ENCODE peak calls at places on chromosome 3, in ten cellular contexts. M, W, C, D, B, A, U, V, X and J are unnamed samples.

GRCh38 chr3:187739125-187739560 is 6.1 kb downstream of the BCL6 start:
- DNase-seq in M (no peak), W (no peak), C (no peak), D (no peak), B (no peak), A (no peak), U (no peak), V (no peak), X (no peak), J (no peak)

GRCh38 chr3:186519021-186519658 is 25.0 kb downstream of the CRYGS start:
- DNase-seq in M (peak), W (no peak), C (no peak), D (no peak), B (peak), A (no peak), U (no peak), V (no peak), X (no peak), J (no peak)

GRCh38 chr3:197742795-197743194 is 6.1 kb upstream of the RUBCN start:
- DNase-seq in M (no peak), W (no peak), C (no peak), D (no peak), B (no peak), A (no peak), U (no peak), V (no peak), X (no peak), J (no peak)

GRCh38 chr3:48429416-48430358 is at the start of gene PLXNB1:
- DNase-seq in M (peak), W (peak), C (peak), D (peak), B (peak), A (peak), U (peak), V (no peak), X (no peak), J (no peak)

GRCh38 chr3:131217296-131217741 is 164.3 kb upstream of the NUDT16 start:
- DNase-seq in M (no peak), W (peak), C (no peak), D (no peak), B (no peak), A (no peak), U (peak), V (no peak), X (no peak), J (no peak)

GRCh38 chr3:72888546-72889309 is 882 bp downstream of the GXYLT2 start:
- DNase-seq in M (no peak), W (no peak), C (no peak), D (no peak), B (no peak), A (no peak), U (peak), V (no peak), X (no peak), J (no peak)

GRCh38 chr3:196406806-196407470 is 25.3 kb downstream of the UBXN7 start:
- DNase-seq in M (no peak), W (no peak), C (no peak), D (peak), B (no peak), A (no peak), U (peak), V (no peak), X (no peak), J (no peak)

GRCh38 chr3:169022457-169022856 is 641.1 kb downstream of the MECOM start:
- DNase-seq in M (no peak), W (no peak), C (no peak), D (no peak), B (no peak), A (no peak), U (no peak), V (no peak), X (no peak), J (no peak)

GRCh38 chr3:125431912-125432587 is 56.9 kb upstream of the ZNF148 start:
- DNase-seq in M (no peak), W (no peak), C (no peak), D (peak), B (no peak), A (no peak), U (no peak), V (no peak), X (no peak), J (no peak)